ENCODE peak calls at places on chromosomes 4 and X, in seven cellular contexts. C is central memory CD4-positive, alpha-beta T cell; B is Right ventricle myocardium superior; A is H54; W is naive thymus-derived CD4-positive, alpha-beta T cell; U is activated CD4-positive, CD25-positive, alpha-beta regulatory T cell treated with anti-CD3 and anti-CD28 coated beads, Interleukin-2, amount 50 U/mL, for 72 hours; F is cardiac muscle cell. M is an unnamed sample.

GRCh38 chrX:24782011-24782410 is 88.3 kb downstream of the POLA1 start:
- DNase-seq in C (no peak), B (no peak), A (no peak), W (no peak), U (no peak), F (no peak), M (no peak)

GRCh38 chrX:42085836-42086235 is 162.5 kb upstream of the CASK start:
- DNase-seq in C (no peak), B (no peak), A (no peak), W (no peak), U (no peak), F (no peak), M (no peak)

GRCh38 chrX:120768681-120769080 is 107.0 kb downstream of the CT47B1 start:
- DNase-seq in C (no peak), B (no peak), A (no peak), W (no peak), U (no peak), F (peak; percentile 52), M (no peak)

GRCh38 chrX:15814811-15815210 is 24.5 kb downstream of the ZRSR2 start:
- DNase-seq in C (no peak), B (no peak), A (no peak), W (no peak), U (no peak), F (no peak), M (no peak)

GRCh38 chr4:121243476-121243875 is 79.4 kb upstream of the TNIP3 start:
- DNase-seq in C (no peak), B (no peak), A (no peak), W (no peak), U (no peak), F (no peak), M (no peak)

GRCh38 chr4:31458813-31459212 is 738.6 kb downstream of the PCDH7 start:
- DNase-seq in C (no peak), B (no peak), A (no peak), W (no peak), U (no peak), F (peak; percentile 1), M (no peak)

GRCh38 chr4:26522478-26522877 is 32.2 kb upstream of the CCKAR start:
- DNase-seq in C (no peak), B (no peak), A (no peak), W (no peak), U (no peak), F (no peak), M (no peak)

GRCh38 chr4:168631241-168632151 is 134.6 kb downstream of the PALLD start:
- DNase-seq in C (no peak), B (peak; percentile 78), A (no peak), W (no peak), U (no peak), F (peak; percentile 77), M (peak; percentile 62)

GRCh38 chrX:2764766-2765666 is 13.2 kb downstream of the XG start:
- DNase-seq in C (no peak), B (no peak), A (no peak), W (no peak), U (no peak), F (no peak), M (no peak)

GRCh38 chr4:76897522-76898384 is at the start of gene SOWAHB:
- DNase-seq in C (peak; percentile 19), B (peak; percentile 41), A (no peak), W (peak; percentile 19), U (peak; percentile 33), F (no peak), M (peak; percentile 10)

GRCh38 chrX:14673764-14674163 is 144.4 kb downstream of the GLRA2 start:
- DNase-seq in C (no peak), B (no peak), A (peak; percentile 9), W (no peak), U (no peak), F (peak; percentile 83), M (peak; percentile 40)

GRCh38 chrX:38347136-38347535 is 5.3 kb upstream of the OTC start:
- DNase-seq in C (no peak), B (no peak), A (no peak), W (no peak), U (no peak), F (peak; percentile 86), M (peak; percentile 26)

GRCh38 chr4:88171206-88171605 is 12.8 kb upstream of the ABCG2 start:
- DNase-seq in C (no peak), B (no peak), A (no peak), W (no peak), U (no peak), F (no peak), M (no peak)

GRCh38 chrX:47697171-47697570 is 38.2 kb upstream of the UXT start:
- DNase-seq in C (no peak), B (no peak), A (no peak), W (no peak), U (no peak), F (peak; percentile 7), M (no peak)

GRCh38 chr4:91454111-91454510 is 849.7 kb upstream of the GRID2 start:
- DNase-seq in C (no peak), B (no peak), A (no peak), W (no peak), U (no peak), F (no peak), M (no peak)

GRCh38 chrX:20500949-20501348 is 234.2 kb upstream of the RPS6KA3 start:
- DNase-seq in C (no peak), B (no peak), A (no peak), W (no peak), U (no peak), F (no peak), M (no peak)

GRCh38 chr4:142743071-142743825 is 102.9 kb downstream of the INPP4B start:
- DNase-seq in C (no peak), B (no peak), A (no peak), W (no peak), U (no peak), F (peak; percentile 95), M (no peak)

GRCh38 chrX:22740836-22741235 is 258.9 kb upstream of the DDX53 start:
- DNase-seq in C (no peak), B (no peak), A (no peak), W (no peak), U (no peak), F (no peak), M (no peak)